ENCODE peak calls at places on chromosome 18, in seven cellular contexts. One of them, this sample, is unnamed.

GRCh38 chr18:8949206-8949605 is 153.3 kb upstream of the NDUFV2 start:
- DNase-seq in A549: no peak
- DNase-seq in HFFc6: peak
- DNase-seq in DMS53: peak
- DNase-seq in A172: peak
- DNase-seq in CD4-positive, alpha-beta T cell: no peak
- DNase-seq in epithelial cell of prostate: no peak
- DNase-seq in this sample: no peak

GRCh38 chr18:31429623-31430022 is 17.9 kb upstream of the DSG3 start:
- DNase-seq in CD4-positive, alpha-beta T cell: no peak
- DNase-seq in DMS53: peak
- DNase-seq in A549: peak
- DNase-seq in epithelial cell of prostate: no peak
- DNase-seq in A172: peak
- DNase-seq in HFFc6: no peak
- DNase-seq in this sample: peak

GRCh38 chr18:78734614-78734945 is 245.0 kb upstream of the SALL3 start:
- DNase-seq in A549: no peak
- DNase-seq in CD4-positive, alpha-beta T cell: no peak
- DNase-seq in epithelial cell of prostate: no peak
- DNase-seq in A172: no peak
- DNase-seq in DMS53: no peak
- DNase-seq in HFFc6: no peak
- DNase-seq in this sample: no peak

GRCh38 chr18:39494211-39494896 is 1928.8 kb upstream of the CELF4 start:
- DNase-seq in A549: no peak
- DNase-seq in DMS53: peak
- DNase-seq in HFFc6: no peak
- DNase-seq in CD4-positive, alpha-beta T cell: no peak
- DNase-seq in epithelial cell of prostate: no peak
- DNase-seq in A172: no peak
- DNase-seq in this sample: no peak

GRCh38 chr18:74412106-74412880 is 44.8 kb downstream of the DIPK1C start:
- DNase-seq in CD4-positive, alpha-beta T cell: no peak
- DNase-seq in DMS53: no peak
- DNase-seq in A172: no peak
- DNase-seq in epithelial cell of prostate: no peak
- DNase-seq in HFFc6: no peak
- DNase-seq in A549: no peak
- DNase-seq in this sample: no peak

GRCh38 chr18:78049281-78049680 is 799.6 kb downstream of the GALR1 start:
- DNase-seq in CD4-positive, alpha-beta T cell: no peak
- DNase-seq in A172: no peak
- DNase-seq in DMS53: no peak
- DNase-seq in A549: no peak
- DNase-seq in HFFc6: no peak
- DNase-seq in epithelial cell of prostate: no peak
- DNase-seq in this sample: no peak

GRCh38 chr18:50879302-50880107 is 587 bp downstream of the ME2 start:
- DNase-seq in HFFc6: peak
- DNase-seq in A172: no peak
- DNase-seq in DMS53: peak
- DNase-seq in CD4-positive, alpha-beta T cell: no peak
- DNase-seq in epithelial cell of prostate: no peak
- DNase-seq in A549: peak
- DNase-seq in this sample: no peak

GRCh38 chr18:41165625-41166024 is 789.4 kb upstream of the PIK3C3 start:
- DNase-seq in HFFc6: no peak
- DNase-seq in A172: peak
- DNase-seq in epithelial cell of prostate: no peak
- DNase-seq in A549: no peak
- DNase-seq in CD4-positive, alpha-beta T cell: no peak
- DNase-seq in DMS53: no peak
- DNase-seq in this sample: no peak

GRCh38 chr18:35610089-35610488 is 28.5 kb downstream of the GALNT1 start:
- DNase-seq in A172: no peak
- DNase-seq in CD4-positive, alpha-beta T cell: no peak
- DNase-seq in A549: peak
- DNase-seq in epithelial cell of prostate: no peak
- DNase-seq in HFFc6: no peak
- DNase-seq in DMS53: peak
- DNase-seq in this sample: no peak

GRCh38 chr18:34494359-34494696 is 215.8 kb upstream of the DTNA start:
- DNase-seq in A172: no peak
- DNase-seq in epithelial cell of prostate: no peak
- DNase-seq in CD4-positive, alpha-beta T cell: no peak
- DNase-seq in A549: no peak
- DNase-seq in HFFc6: no peak
- DNase-seq in DMS53: peak
- DNase-seq in this sample: peak

GRCh38 chr18:13661051-13661778 is 65.1 kb downstream of the FAM210A start:
- DNase-seq in epithelial cell of prostate: no peak
- DNase-seq in A549: no peak
- DNase-seq in HFFc6: no peak
- DNase-seq in DMS53: no peak
- DNase-seq in A172: no peak
- DNase-seq in CD4-positive, alpha-beta T cell: no peak
- DNase-seq in this sample: no peak

GRCh38 chr18:79575891-79576685 is 103.5 kb upstream of the CTDP1 start:
- DNase-seq in DMS53: no peak
- DNase-seq in A172: no peak
- DNase-seq in epithelial cell of prostate: peak
- DNase-seq in A549: no peak
- DNase-seq in HFFc6: no peak
- DNase-seq in CD4-positive, alpha-beta T cell: no peak
- DNase-seq in this sample: no peak

GRCh38 chr18:8847066-8847755 is 141.9 kb downstream of the MTCL1 start:
- DNase-seq in CD4-positive, alpha-beta T cell: no peak
- DNase-seq in A172: no peak
- DNase-seq in A549: no peak
- DNase-seq in HFFc6: peak
- DNase-seq in epithelial cell of prostate: no peak
- DNase-seq in DMS53: no peak
- DNase-seq in this sample: peak

GRCh38 chr18:904135-905090 is at the start of gene ADCYAP1:
- DNase-seq in CD4-positive, alpha-beta T cell: no peak
- DNase-seq in A172: no peak
- DNase-seq in DMS53: peak
- DNase-seq in epithelial cell of prostate: no peak
- DNase-seq in A549: peak
- DNase-seq in HFFc6: no peak
- DNase-seq in this sample: no peak

GRCh38 chr18:73959341-73959740 is 188.3 kb downstream of the FBXO15 start:
- DNase-seq in A172: no peak
- DNase-seq in DMS53: no peak
- DNase-seq in epithelial cell of prostate: no peak
- DNase-seq in HFFc6: no peak
- DNase-seq in A549: no peak
- DNase-seq in CD4-positive, alpha-beta T cell: no peak
- DNase-seq in this sample: no peak

GRCh38 chr18:31598021-31598805 is 6.5 kb downstream of the TTR start:
- DNase-seq in A172: no peak
- DNase-seq in epithelial cell of prostate: no peak
- DNase-seq in A549: no peak
- DNase-seq in DMS53: no peak
- DNase-seq in HFFc6: no peak
- DNase-seq in CD4-positive, alpha-beta T cell: no peak
- DNase-seq in this sample: no peak

GRCh38 chr18:11658019-11658418 is 31.0 kb upstream of the GNAL start:
- DNase-seq in epithelial cell of prostate: no peak
- DNase-seq in DMS53: no peak
- DNase-seq in HFFc6: no peak
- DNase-seq in A549: no peak
- DNase-seq in CD4-positive, alpha-beta T cell: no peak
- DNase-seq in A172: no peak
- DNase-seq in this sample: no peak

GRCh38 chr18:3970929-3971328 is 484.2 kb downstream of the DLGAP1 start:
- DNase-seq in CD4-positive, alpha-beta T cell: no peak
- DNase-seq in epithelial cell of prostate: no peak
- DNase-seq in A549: no peak
- DNase-seq in DMS53: peak
- DNase-seq in HFFc6: peak
- DNase-seq in A172: no peak
- DNase-seq in this sample: no peak

GRCh38 chr18:59952283-59953007 is 52.6 kb downstream of the PMAIP1 start:
- DNase-seq in HFFc6: no peak
- DNase-seq in epithelial cell of prostate: no peak
- DNase-seq in DMS53: no peak
- DNase-seq in A549: no peak
- DNase-seq in CD4-positive, alpha-beta T cell: no peak
- DNase-seq in A172: no peak
- DNase-seq in this sample: no peak

GRCh38 chr18:79924814-79925655 is 26.4 kb downstream of the SLC66A2 start:
- DNase-seq in epithelial cell of prostate: no peak
- DNase-seq in CD4-positive, alpha-beta T cell: no peak
- DNase-seq in A549: no peak
- DNase-seq in HFFc6: no peak
- DNase-seq in A172: no peak
- DNase-seq in DMS53: no peak
- DNase-seq in this sample: no peak

GRCh38 chr18:51867767-51868166 is 472.2 kb upstream of the DCC start:
- DNase-seq in HFFc6: no peak
- DNase-seq in epithelial cell of prostate: no peak
- DNase-seq in CD4-positive, alpha-beta T cell: no peak
- DNase-seq in A172: no peak
- DNase-seq in A549: no peak
- DNase-seq in DMS53: peak
- DNase-seq in this sample: no peak

GRCh38 chr18:63147973-63148372 is 171.6 kb downstream of the BCL2 start:
- DNase-seq in DMS53: no peak
- DNase-seq in CD4-positive, alpha-beta T cell: no peak
- DNase-seq in A172: no peak
- DNase-seq in HFFc6: no peak
- DNase-seq in A549: no peak
- DNase-seq in epithelial cell of prostate: no peak
- DNase-seq in this sample: no peak

GRCh38 chr18:13253786-13254755 is 35.5 kb downstream of the LDLRAD4 start:
- DNase-seq in CD4-positive, alpha-beta T cell: no peak
- DNase-seq in DMS53: no peak
- DNase-seq in A172: peak
- DNase-seq in HFFc6: no peak
- DNase-seq in A549: no peak
- DNase-seq in epithelial cell of prostate: no peak
- DNase-seq in this sample: no peak

GRCh38 chr18:69943021-69943420 is 4.7 kb downstream of the CD226 start:
- DNase-seq in CD4-positive, alpha-beta T cell: no peak
- DNase-seq in A549: no peak
- DNase-seq in DMS53: no peak
- DNase-seq in HFFc6: no peak
- DNase-seq in A172: no peak
- DNase-seq in epithelial cell of prostate: no peak
- DNase-seq in this sample: no peak

GRCh38 chr18:35616664-35617423 is 35.3 kb downstream of the GALNT1 start:
- DNase-seq in CD4-positive, alpha-beta T cell: peak
- DNase-seq in A172: peak
- DNase-seq in epithelial cell of prostate: peak
- DNase-seq in DMS53: peak
- DNase-seq in A549: peak
- DNase-seq in HFFc6: peak
- DNase-seq in this sample: peak

GRCh38 chr18:22826726-22827125 is 106.4 kb upstream of the RBBP8 start:
- DNase-seq in HFFc6: no peak
- DNase-seq in DMS53: no peak
- DNase-seq in A172: no peak
- DNase-seq in epithelial cell of prostate: peak
- DNase-seq in CD4-positive, alpha-beta T cell: no peak
- DNase-seq in A549: no peak
- DNase-seq in this sample: peak

GRCh38 chr18:50218432-50219197 is 23.7 kb upstream of the MYO5B start:
- DNase-seq in A549: peak
- DNase-seq in A172: no peak
- DNase-seq in DMS53: peak
- DNase-seq in HFFc6: no peak
- DNase-seq in CD4-positive, alpha-beta T cell: peak
- DNase-seq in epithelial cell of prostate: no peak
- DNase-seq in this sample: no peak

GRCh38 chr18:26656944-26657536 is 108.7 kb upstream of the KCTD1 start:
- DNase-seq in A549: peak
- DNase-seq in CD4-positive, alpha-beta T cell: no peak
- DNase-seq in A172: peak
- DNase-seq in DMS53: peak
- DNase-seq in epithelial cell of prostate: no peak
- DNase-seq in HFFc6: peak
- DNase-seq in this sample: peak